ENCODE peak calls at places on chromosomes 13 and 19, in four cellular contexts. One of them, this sample, is unnamed.

GRCh38 chr19:16327911-16328823 is 3.5 kb downstream of the KLF2 start:
- DNase-seq in neural progenitor cell: no peak
- DNase-seq in GM23248: peak
- DNase-seq in prostate gland: peak
- DNase-seq in this sample: peak

GRCh38 chr13:27034678-27035111 is 136.9 kb downstream of the USP12 start:
- DNase-seq in neural progenitor cell: peak
- DNase-seq in prostate gland: no peak
- DNase-seq in GM23248: peak
- DNase-seq in this sample: no peak

GRCh38 chr13:39685652-39686051 is 30.2 kb downstream of the COG6 start:
- DNase-seq in GM23248: no peak
- DNase-seq in prostate gland: no peak
- DNase-seq in neural progenitor cell: no peak
- DNase-seq in this sample: no peak

GRCh38 chr19:9865732-9866627 is 30.9 kb downstream of the PIN1 start:
- DNase-seq in prostate gland: no peak
- DNase-seq in neural progenitor cell: peak
- DNase-seq in GM23248: no peak
- DNase-seq in this sample: no peak

GRCh38 chr19:14530005-14530348 is 583 bp downstream of the TECR start:
- DNase-seq in GM23248: no peak
- DNase-seq in prostate gland: no peak
- DNase-seq in neural progenitor cell: peak
- DNase-seq in this sample: no peak

GRCh38 chr13:41216160-41216559 is 21.8 kb upstream of the KBTBD7 start:
- DNase-seq in neural progenitor cell: no peak
- DNase-seq in prostate gland: no peak
- DNase-seq in GM23248: peak
- DNase-seq in this sample: peak

GRCh38 chr13:74132768-74133656 is 1.2 kb downstream of the KLF12 start:
- DNase-seq in prostate gland: no peak
- DNase-seq in neural progenitor cell: peak
- DNase-seq in GM23248: peak
- DNase-seq in this sample: peak

GRCh38 chr13:21696865-21697448 is 26.1 kb downstream of the FGF9 start:
- DNase-seq in prostate gland: no peak
- DNase-seq in neural progenitor cell: no peak
- DNase-seq in GM23248: no peak
- DNase-seq in this sample: no peak

GRCh38 chr19:35077411-35078223 is 36.1 kb downstream of the HPN start:
- DNase-seq in GM23248: no peak
- DNase-seq in neural progenitor cell: no peak
- DNase-seq in prostate gland: no peak
- DNase-seq in this sample: no peak

GRCh38 chr13:49996166-49996915 is 501 bp upstream of the TRIM13 start:
- DNase-seq in GM23248: peak
- DNase-seq in neural progenitor cell: peak
- DNase-seq in prostate gland: peak
- DNase-seq in this sample: peak

GRCh38 chr13:35917252-35917941 is 213.8 kb downstream of the DCLK1 start:
- DNase-seq in prostate gland: no peak
- DNase-seq in neural progenitor cell: no peak
- DNase-seq in GM23248: no peak
- DNase-seq in this sample: no peak

GRCh38 chr13:21522847-21523246 is 63.7 kb upstream of the ZDHHC20 start:
- DNase-seq in neural progenitor cell: no peak
- DNase-seq in prostate gland: no peak
- DNase-seq in GM23248: no peak
- DNase-seq in this sample: no peak

GRCh38 chr13:66520511-66521390 is 709.4 kb downstream of the PCDH9 start:
- DNase-seq in GM23248: no peak
- DNase-seq in prostate gland: no peak
- DNase-seq in neural progenitor cell: no peak
- DNase-seq in this sample: no peak

GRCh38 chr19:41745761-41746160 is 9.6 kb upstream of the CEACAM6 start:
- DNase-seq in neural progenitor cell: no peak
- DNase-seq in prostate gland: no peak
- DNase-seq in GM23248: no peak
- DNase-seq in this sample: no peak

GRCh38 chr13:98405690-98406344 is 171.1 kb downstream of the STK24 start:
- DNase-seq in GM23248: no peak
- DNase-seq in neural progenitor cell: no peak
- DNase-seq in prostate gland: no peak
- DNase-seq in this sample: no peak

GRCh38 chr19:32863301-32863700 is 6.3 kb downstream of the SLC7A9 start:
- DNase-seq in GM23248: no peak
- DNase-seq in prostate gland: no peak
- DNase-seq in neural progenitor cell: no peak
- DNase-seq in this sample: no peak

GRCh38 chr19:33507021-33507956 is 14.3 kb downstream of the PEPD start:
- DNase-seq in neural progenitor cell: no peak
- DNase-seq in prostate gland: no peak
- DNase-seq in GM23248: no peak
- DNase-seq in this sample: no peak

GRCh38 chr19:5154129-5154798 is 185.4 kb downstream of the KDM4B start:
- DNase-seq in GM23248: peak
- DNase-seq in neural progenitor cell: peak
- DNase-seq in prostate gland: no peak
- DNase-seq in this sample: peak

GRCh38 chr13:113468461-113469147 is 15.3 kb upstream of the ADPRHL1 start:
- DNase-seq in prostate gland: no peak
- DNase-seq in neural progenitor cell: peak
- DNase-seq in GM23248: no peak
- DNase-seq in this sample: no peak

GRCh38 chr13:113327391-113327765 is 30.3 kb downstream of the LAMP1 start:
- DNase-seq in prostate gland: peak
- DNase-seq in neural progenitor cell: no peak
- DNase-seq in GM23248: no peak
- DNase-seq in this sample: no peak

GRCh38 chr13:49625392-49626137 is 2.7 kb upstream of the ARL11 start:
- DNase-seq in GM23248: no peak
- DNase-seq in neural progenitor cell: no peak
- DNase-seq in prostate gland: no peak
- DNase-seq in this sample: peak

GRCh38 chr13:43003729-43004128 is 11.7 kb upstream of the EPSTI1 start:
- DNase-seq in neural progenitor cell: no peak
- DNase-seq in GM23248: no peak
- DNase-seq in prostate gland: no peak
- DNase-seq in this sample: no peak

GRCh38 chr13:80903911-80904310 is 563.0 kb upstream of the SPRY2 start:
- DNase-seq in neural progenitor cell: no peak
- DNase-seq in GM23248: no peak
- DNase-seq in prostate gland: no peak
- DNase-seq in this sample: peak

GRCh38 chr19:42092350-42092749 is 16.4 kb downstream of the ZNF574 start:
- DNase-seq in GM23248: peak
- DNase-seq in prostate gland: no peak
- DNase-seq in neural progenitor cell: no peak
- DNase-seq in this sample: peak

GRCh38 chr13:114130708-114131580 is 1.5 kb downstream of the RASA3 start:
- DNase-seq in prostate gland: no peak
- DNase-seq in neural progenitor cell: peak
- DNase-seq in GM23248: peak
- DNase-seq in this sample: peak

GRCh38 chr13:36841411-36841810 is 22.4 kb downstream of the RFXAP start:
- DNase-seq in neural progenitor cell: no peak
- DNase-seq in prostate gland: no peak
- DNase-seq in GM23248: no peak
- DNase-seq in this sample: no peak

GRCh38 chr13:47499358-47500150 is 501.5 kb downstream of the SUCLA2 start:
- DNase-seq in prostate gland: no peak
- DNase-seq in GM23248: peak
- DNase-seq in neural progenitor cell: no peak
- DNase-seq in this sample: peak

GRCh38 chr19:45817725-45818301 is 2.7 kb upstream of the RSPH6A start:
- DNase-seq in prostate gland: no peak
- DNase-seq in neural progenitor cell: peak
- DNase-seq in GM23248: no peak
- DNase-seq in this sample: no peak

GRCh38 chr13:48252176-48252575 is 19.2 kb downstream of the ITM2B start:
- DNase-seq in GM23248: no peak
- DNase-seq in neural progenitor cell: no peak
- DNase-seq in prostate gland: no peak
- DNase-seq in this sample: no peak

GRCh38 chr19:343451-343931 is 1.1 kb downstream of the MIER2 start:
- DNase-seq in prostate gland: no peak
- DNase-seq in GM23248: peak
- DNase-seq in neural progenitor cell: no peak
- DNase-seq in this sample: no peak

GRCh38 chr19:342128-342455 is 2.5 kb downstream of the MIER2 start:
- DNase-seq in prostate gland: no peak
- DNase-seq in neural progenitor cell: no peak
- DNase-seq in GM23248: no peak
- DNase-seq in this sample: no peak

GRCh38 chr19:340620-341385 is 3.8 kb downstream of the MIER2 start:
- DNase-seq in prostate gland: no peak
- DNase-seq in GM23248: no peak
- DNase-seq in neural progenitor cell: no peak
- DNase-seq in this sample: no peak

GRCh38 chr19:342801-343421 is 1.7 kb downstream of the MIER2 start:
- DNase-seq in GM23248: peak
- DNase-seq in neural progenitor cell: no peak
- DNase-seq in prostate gland: no peak
- DNase-seq in this sample: peak

DNA sequence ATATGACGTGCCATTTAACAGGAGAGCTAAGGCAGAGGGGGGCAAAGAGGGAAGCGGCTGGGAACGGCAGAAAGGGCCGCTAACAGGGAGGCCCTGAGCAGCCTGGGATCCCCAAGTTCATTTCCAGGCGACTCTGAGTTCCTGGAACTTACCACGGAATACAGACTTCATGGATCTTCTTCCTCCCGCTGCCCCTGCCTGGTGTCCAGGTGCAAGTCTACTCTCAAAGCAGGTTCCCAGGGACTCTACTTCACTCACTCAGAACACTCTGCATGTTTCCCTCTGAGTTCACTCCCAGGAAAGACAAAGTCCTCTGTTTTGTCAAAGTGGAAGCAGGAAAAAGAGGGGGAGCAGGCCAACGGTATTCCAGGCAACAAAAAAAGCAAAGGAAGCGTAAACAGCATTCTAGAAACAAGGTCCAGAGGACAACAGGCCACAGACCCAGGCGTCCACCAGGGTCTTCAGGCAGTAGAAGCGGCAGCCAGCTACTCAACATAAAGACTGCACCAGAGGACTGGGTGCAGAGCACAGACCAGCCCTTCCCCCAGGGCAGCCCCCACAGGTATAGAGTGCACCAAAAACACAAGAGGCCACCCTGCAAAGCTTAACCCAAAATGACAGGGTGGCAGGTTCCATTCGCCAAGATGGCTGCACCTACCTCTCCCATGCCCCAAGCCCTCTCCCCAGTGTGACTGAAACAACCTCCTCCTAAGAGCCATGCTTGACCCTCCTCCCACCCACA is 3.0 kb downstream of the MIER2 start:
- DNase-seq in neural progenitor cell: no peak
- DNase-seq in GM23248: no peak
- DNase-seq in prostate gland: no peak
- DNase-seq in this sample: no peak
- H3K4me3 ChIP-seq in neural progenitor cell: no peak
- H3K4me3 ChIP-seq in GM23248: peak
- H3K4me3 ChIP-seq in prostate gland: no peak
- H3K4me3 ChIP-seq in this sample: no peak

GRCh38 chr19:50686310-50687032 is 33.1 kb downstream of the SHANK1 start:
- DNase-seq in prostate gland: no peak
- DNase-seq in neural progenitor cell: no peak
- DNase-seq in GM23248: no peak
- DNase-seq in this sample: no peak
- H3K4me3 ChIP-seq in prostate gland: no peak
- H3K4me3 ChIP-seq in neural progenitor cell: no peak
- H3K4me3 ChIP-seq in GM23248: no peak
- H3K4me3 ChIP-seq in this sample: no peak

DNA sequence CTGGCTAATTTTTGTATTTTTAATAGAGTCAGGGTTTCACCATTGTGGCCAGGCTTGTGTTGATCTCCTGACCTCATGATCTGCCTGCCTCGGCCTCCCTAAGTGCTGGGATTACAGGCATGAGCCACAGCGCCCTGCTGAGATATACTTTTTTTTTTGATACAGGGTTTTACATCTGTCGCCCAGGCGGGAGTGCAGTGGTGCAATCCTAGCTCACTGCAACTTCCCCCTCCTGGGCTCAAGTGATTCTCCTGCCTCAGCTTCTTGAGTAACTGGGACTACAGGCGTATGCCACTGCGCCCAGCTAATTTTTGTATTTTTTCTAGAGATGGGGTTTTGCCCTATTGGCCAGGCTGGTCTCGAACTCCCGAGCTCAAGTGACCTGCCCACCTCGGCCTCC is 2.0 kb downstream of the COLGALT1 start:
- DNase-seq in neural progenitor cell: no peak
- DNase-seq in GM23248: no peak
- DNase-seq in prostate gland: no peak
- DNase-seq in this sample: no peak
- H3K4me3 ChIP-seq in neural progenitor cell: no peak
- H3K4me3 ChIP-seq in GM23248: peak
- H3K4me3 ChIP-seq in prostate gland: no peak
- H3K4me3 ChIP-seq in this sample: no peak

GRCh38 chr19:51065221-51065960 is 499 bp upstream of the KLK13 start:
- DNase-seq in prostate gland: no peak
- DNase-seq in GM23248: no peak
- DNase-seq in neural progenitor cell: no peak
- DNase-seq in this sample: no peak

GRCh38 chr19:51066816-51067215 is 1.9 kb upstream of the KLK13 start:
- DNase-seq in prostate gland: no peak
- DNase-seq in GM23248: no peak
- DNase-seq in neural progenitor cell: no peak
- DNase-seq in this sample: no peak

GRCh38 chr19:51063664-51064063 is 1.2 kb downstream of the KLK13 start:
- DNase-seq in prostate gland: no peak
- DNase-seq in neural progenitor cell: no peak
- DNase-seq in GM23248: no peak
- DNase-seq in this sample: no peak

GRCh38 chr19:51066393-51066792 is 1.5 kb upstream of the KLK13 start:
- DNase-seq in prostate gland: no peak
- DNase-seq in GM23248: no peak
- DNase-seq in neural progenitor cell: no peak
- DNase-seq in this sample: no peak

DNA sequence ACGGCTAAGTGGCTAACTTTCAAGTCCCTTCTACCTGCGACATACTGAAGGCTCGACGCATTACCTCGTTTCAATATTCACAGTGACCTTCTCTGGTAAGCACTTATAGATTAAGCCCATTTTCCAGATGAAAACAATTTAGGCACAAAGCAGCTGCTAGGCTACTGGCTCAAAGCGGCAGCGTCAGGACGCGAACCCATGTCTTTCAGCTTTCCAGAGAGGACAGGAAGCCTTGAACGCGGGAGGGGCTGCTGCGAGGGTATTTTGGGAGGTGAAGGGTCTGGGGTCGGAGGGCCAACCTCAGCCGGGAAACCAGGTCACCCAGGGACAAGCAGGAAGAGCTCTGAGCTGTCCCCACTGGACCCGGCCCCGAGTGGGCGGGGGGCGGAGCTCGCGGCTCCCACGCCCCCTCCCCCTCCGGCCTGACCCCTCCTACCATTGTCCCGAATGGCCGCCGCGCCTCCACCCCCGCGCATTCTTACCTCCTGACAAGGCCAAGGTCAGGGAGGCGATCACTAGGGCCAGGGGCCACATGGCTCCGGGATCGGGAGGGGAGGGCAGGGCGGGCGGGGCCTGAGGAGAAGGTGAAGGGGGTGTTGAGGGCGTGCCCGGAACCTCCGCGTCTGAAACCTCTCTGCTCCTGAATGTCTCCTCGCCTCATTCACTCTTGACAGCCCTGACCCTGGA is at the start of gene KLK13:
- DNase-seq in prostate gland: no peak
- DNase-seq in neural progenitor cell: peak
- DNase-seq in GM23248: peak
- DNase-seq in this sample: peak
- H3K4me3 ChIP-seq in prostate gland: peak
- H3K4me3 ChIP-seq in neural progenitor cell: peak
- H3K4me3 ChIP-seq in GM23248: peak
- H3K4me3 ChIP-seq in this sample: no peak